ENCODE peak calls at places on chromosomes 6 and 20, in ten cellular contexts. L, G, R, W, B, Q, D, Z, H and O are unnamed samples.

GRCh38 chr6:166618866-166619761 is 7.9 kb downstream of the RPS6KA2 start:
- DNase-seq in W (no peak), R (peak), Q (no peak), L (no peak), G (no peak), H (no peak), Z (no peak), D (no peak), B (no peak), O (no peak)

GRCh38 chr6:16712931-16713484 is 48.3 kb downstream of the ATXN1 start:
- DNase-seq in D (peak), H (peak), B (no peak), Q (peak), G (no peak), R (peak), Z (peak), L (peak), W (no peak), O (no peak)

GRCh38 chr20:10454135-10454750 is 19.1 kb downstream of the SLX4IP start:
- DNase-seq in R (no peak), W (no peak), D (no peak), Z (no peak), Q (no peak), L (no peak), H (no peak), G (no peak), B (no peak), O (no peak)

GRCh38 chr6:141848029-141848890 is 284.5 kb upstream of the GJE1 start:
- DNase-seq in Z (no peak), W (no peak), Q (no peak), G (no peak), D (peak), H (no peak), R (no peak), L (no peak), B (no peak), O (no peak)

GRCh38 chr6:112468359-112468758 is 121.2 kb downstream of the RFPL4B start:
- DNase-seq in D (no peak), B (peak), Q (no peak), L (no peak), H (no peak), W (no peak), Z (no peak), R (no peak), G (no peak), O (no peak)

GRCh38 chr6:163837681-163838431 is 423.3 kb downstream of the QKI start:
- DNase-seq in Q (no peak), R (peak), B (no peak), G (no peak), D (no peak), H (no peak), L (no peak), Z (no peak), W (no peak), O (no peak)

GRCh38 chr20:62303327-62304226 is 780 bp downstream of the ADRM1 start:
- DNase-seq in R (no peak), L (peak), B (no peak), H (peak), Z (peak), W (no peak), D (peak), G (no peak), Q (no peak), O (no peak)

GRCh38 chr20:22101606-22102005 is 396.1 kb downstream of the PAX1 start:
- DNase-seq in L (no peak), Q (no peak), B (no peak), G (no peak), D (no peak), W (no peak), Z (no peak), R (no peak), H (no peak), O (no peak)

GRCh38 chr20:17619351-17620093 is 49.6 kb downstream of the DSTN start:
- DNase-seq in B (peak), G (no peak), R (no peak), Z (no peak), W (no peak), D (peak), L (peak), H (no peak), Q (no peak), O (no peak)

GRCh38 chr6:84581494-84582259 is 182.7 kb downstream of the TBX18 start:
- DNase-seq in H (no peak), W (no peak), Q (no peak), D (no peak), L (no peak), Z (no peak), G (no peak), R (peak), B (peak), O (no peak)

GRCh38 chr6:114290864-114291263 is 52.0 kb downstream of the HS3ST5 start:
- DNase-seq in B (no peak), R (no peak), Z (no peak), H (no peak), G (no peak), Q (no peak), L (no peak), D (no peak), W (no peak), O (no peak)

GRCh38 chr6:20024316-20024673 is 187.1 kb downstream of the ID4 start:
- DNase-seq in Q (no peak), Z (no peak), L (no peak), B (no peak), H (no peak), R (no peak), G (no peak), D (no peak), W (no peak), O (no peak)

GRCh38 chr20:4256886-4257285 is 241.5 kb upstream of the RNF24 start:
- DNase-seq in Q (no peak), D (no peak), H (no peak), G (no peak), B (no peak), R (no peak), L (no peak), Z (no peak), W (no peak), O (no peak)
- H3K27ac ChIP-seq in Q (no peak), D (no peak), H (no peak), G (no peak), B (no peak), R (no peak), L (no peak), Z (no peak), W (no peak), O (no peak)

GRCh38 chr20:50223321-50223995 is 32.8 kb downstream of the CEBPB start:
- DNase-seq in Q (no peak), L (no peak), B (no peak), R (no peak), W (no peak), G (no peak), D (no peak), Z (no peak), H (no peak), O (no peak)

GRCh38 chr20:50220894-50221266 is 30.2 kb downstream of the CEBPB start:
- DNase-seq in L (no peak), Q (no peak), H (no peak), R (no peak), D (no peak), W (no peak), B (no peak), G (no peak), Z (no peak), O (no peak)

GRCh38 chr20:50222568-50223320 is 32.1 kb downstream of the CEBPB start:
- DNase-seq in R (no peak), B (no peak), D (no peak), Z (no peak), Q (no peak), H (no peak), L (no peak), G (no peak), W (no peak), O (no peak)

GRCh38 chr20:50220093-50220893 is 29.7 kb downstream of the CEBPB start:
- DNase-seq in G (no peak), D (no peak), H (no peak), Z (no peak), Q (no peak), B (no peak), W (no peak), L (no peak), R (no peak), O (no peak)

GRCh38 chr20:50221501-50222323 is 31.1 kb downstream of the CEBPB start:
- DNase-seq in L (no peak), D (peak), Z (no peak), H (no peak), W (no peak), G (no peak), R (peak), Q (no peak), B (no peak), O (no peak)
- H3K4me3 ChIP-seq in L (no peak), D (no peak), Z (no peak), H (no peak), W (no peak), G (no peak), R (no peak), Q (no peak), B (no peak), O (no peak)

DNA sequence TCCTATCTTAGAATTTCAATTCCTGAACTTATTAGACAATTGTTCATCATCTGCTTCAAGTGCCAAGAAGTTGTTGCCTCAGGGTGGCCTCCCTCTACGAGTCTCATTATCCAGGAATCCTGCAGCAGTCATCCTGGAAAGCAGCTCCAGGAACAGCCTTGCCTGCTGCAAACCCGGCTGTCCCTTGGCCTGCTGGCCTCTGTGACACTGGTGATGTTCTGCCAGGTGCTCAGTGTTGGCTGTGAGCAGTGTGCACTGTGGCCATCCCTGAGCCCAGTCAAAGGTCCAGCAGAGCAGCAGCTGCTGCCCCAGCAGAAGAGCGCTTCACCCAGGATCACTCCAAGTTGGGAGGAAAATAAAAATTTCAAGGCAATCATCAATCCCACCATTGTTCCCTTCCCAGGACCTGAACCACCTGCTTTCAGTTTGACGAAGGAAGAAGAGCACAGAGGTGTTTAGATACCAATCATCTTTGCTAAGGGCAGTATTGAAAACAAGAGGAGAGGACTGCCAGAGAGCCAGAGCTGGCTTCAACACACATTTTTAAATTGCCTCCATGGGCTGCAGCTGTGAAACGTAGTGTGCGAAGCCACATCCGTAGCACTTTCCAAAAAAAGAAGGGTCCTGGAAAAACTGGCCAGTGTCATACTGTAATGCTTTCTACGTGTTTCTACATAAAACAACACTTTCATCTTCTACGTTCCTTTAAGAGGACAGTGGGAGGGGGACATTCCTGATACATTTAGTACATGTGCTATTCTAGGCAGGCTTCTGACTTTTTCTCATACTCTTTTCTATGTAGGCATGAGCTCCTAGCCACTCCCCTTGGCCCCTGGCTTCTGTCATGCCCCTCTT is 7.2 kb upstream of the FAM50B start:
- DNase-seq in G (no peak), Q (no peak), H (no peak), B (peak), Z (no peak), L (peak), W (no peak), R (peak), D (no peak), O (peak)
- H3K27ac ChIP-seq in G (no peak), Q (no peak), H (no peak), B (no peak), Z (peak), L (peak), W (no peak), R (peak), D (no peak), O (peak)

GRCh38 chr6:42907336-42907735 is 8.5 kb upstream of the PTCRA start:
- DNase-seq in L (no peak), W (peak), R (no peak), H (no peak), G (peak), Z (peak), D (no peak), Q (no peak), B (no peak), O (no peak)

GRCh38 chr6:42915737-42916136 is at the start of gene PTCRA:
- DNase-seq in L (no peak), H (no peak), G (no peak), B (no peak), Q (no peak), Z (no peak), D (no peak), W (no peak), R (no peak), O (no peak)

GRCh38 chr6:42909835-42910234 is 6.0 kb upstream of the PTCRA start:
- DNase-seq in D (no peak), R (no peak), Z (no peak), G (no peak), W (no peak), H (no peak), B (no peak), Q (no peak), L (no peak), O (no peak)

GRCh38 chr6:42914546-42914945 is 1.3 kb upstream of the PTCRA start:
- DNase-seq in B (no peak), W (no peak), Q (no peak), H (no peak), L (no peak), Z (no peak), D (no peak), G (no peak), R (no peak), O (no peak)

GRCh38 chr6:42911171-42912021 is 4.5 kb upstream of the PTCRA start:
- DNase-seq in R (no peak), H (no peak), W (no peak), Q (no peak), G (peak), D (no peak), L (no peak), Z (no peak), B (no peak), O (no peak)
- H3K4me3 ChIP-seq in R (no peak), H (no peak), W (peak), Q (peak), G (peak), D (no peak), L (no peak), Z (peak), B (no peak), O (no peak)

DNA sequence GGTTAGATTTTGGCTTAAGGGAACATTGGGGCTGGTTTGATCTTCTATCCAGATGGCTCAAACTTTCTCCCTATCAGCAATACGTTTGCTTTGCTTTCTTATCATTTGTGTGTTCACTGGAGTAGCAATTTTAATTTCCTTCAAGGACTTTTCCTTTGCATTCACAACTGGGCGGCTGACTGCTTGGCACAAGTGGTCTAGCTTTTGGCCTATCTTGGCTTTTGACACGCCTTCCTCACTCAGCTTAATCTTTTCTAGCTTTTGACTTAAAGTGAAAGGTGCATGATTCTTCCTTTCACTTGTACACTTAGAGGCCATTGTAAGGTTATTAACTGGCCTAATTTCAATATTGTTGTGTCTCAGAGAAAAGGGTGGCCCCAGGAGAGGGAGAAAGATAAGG is 254.9 kb downstream of the PLCB1 start:
- DNase-seq in R (no peak), Q (no peak), H (no peak), G (no peak), Z (no peak), B (no peak), W (no peak), D (peak), L (no peak), O (no peak)
- H3K27ac ChIP-seq in R (no peak), Q (no peak), H (no peak), G (peak), Z (no peak), B (no peak), W (no peak), D (peak), L (no peak), O (no peak)

GRCh38 chr6:150037526-150038201 is 12.3 kb upstream of the RAET1L start:
- DNase-seq in B (no peak), H (no peak), D (no peak), L (no peak), R (no peak), W (no peak), G (no peak), Z (no peak), Q (no peak), O (no peak)
- H3K4me3 ChIP-seq in B (no peak), H (no peak), D (no peak), L (no peak), R (no peak), W (peak), G (peak), Z (peak), Q (no peak), O (peak)

GRCh38 chr20:63567382-63568169 is 6.5 kb downstream of the HELZ2 start:
- DNase-seq in L (peak), G (no peak), Q (no peak), H (no peak), W (no peak), Z (no peak), R (no peak), B (no peak), D (peak), O (no peak)
- H3K27ac ChIP-seq in L (no peak), G (no peak), Q (no peak), H (no peak), W (no peak), Z (no peak), R (no peak), B (no peak), D (no peak), O (no peak)

DNA sequence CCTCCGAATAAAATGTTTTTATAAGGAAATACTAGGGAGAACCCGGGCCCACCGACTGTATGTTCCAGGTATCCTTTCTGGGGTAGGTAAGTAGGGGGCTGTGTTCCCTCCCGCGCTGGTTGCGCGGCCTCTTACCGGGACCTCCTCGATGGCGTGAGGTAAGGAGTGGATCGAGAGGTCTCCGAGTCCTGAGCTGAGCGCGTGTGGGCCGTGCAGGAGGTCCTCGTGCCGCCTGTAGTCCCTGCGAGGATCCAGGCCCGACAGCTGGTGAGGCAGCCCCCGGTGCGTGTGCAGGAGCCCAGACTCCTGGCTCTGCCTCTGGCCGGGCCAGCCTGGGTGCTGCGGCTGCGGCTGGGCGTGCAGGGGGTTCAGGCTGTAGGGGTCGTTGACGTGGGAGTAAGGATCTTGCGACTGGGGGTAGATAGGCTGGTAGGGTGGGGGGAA is 5.1 kb downstream of the TFAP2A start:
- DNase-seq in W (no peak), B (peak), L (no peak), R (no peak), Z (no peak), Q (no peak), H (no peak), G (no peak), D (no peak), O (no peak)
- H3K4me3 ChIP-seq in W (no peak), B (peak), L (no peak), R (no peak), Z (no peak), Q (peak), H (no peak), G (no peak), D (no peak), O (no peak)

GRCh38 chr6:42787018-42787611 is 5.3 kb downstream of the BICRAL start:
- DNase-seq in G (no peak), Z (no peak), L (no peak), R (no peak), D (no peak), H (no peak), W (no peak), B (no peak), Q (no peak), O (no peak)

GRCh38 chr6:42791706-42792320 is 10.0 kb downstream of the BICRAL start:
- DNase-seq in L (no peak), D (no peak), H (no peak), Q (no peak), Z (no peak), W (no peak), R (peak), B (no peak), G (no peak), O (no peak)

GRCh38 chr6:42788671-42789070 is 6.8 kb downstream of the BICRAL start:
- DNase-seq in B (no peak), L (no peak), Q (no peak), D (no peak), W (no peak), Z (no peak), H (no peak), R (no peak), G (no peak), O (no peak)

GRCh38 chr6:42786525-42786985 is 4.7 kb downstream of the BICRAL start:
- DNase-seq in L (no peak), Z (no peak), H (no peak), Q (no peak), D (no peak), W (no peak), R (no peak), B (no peak), G (no peak), O (peak)

DNA sequence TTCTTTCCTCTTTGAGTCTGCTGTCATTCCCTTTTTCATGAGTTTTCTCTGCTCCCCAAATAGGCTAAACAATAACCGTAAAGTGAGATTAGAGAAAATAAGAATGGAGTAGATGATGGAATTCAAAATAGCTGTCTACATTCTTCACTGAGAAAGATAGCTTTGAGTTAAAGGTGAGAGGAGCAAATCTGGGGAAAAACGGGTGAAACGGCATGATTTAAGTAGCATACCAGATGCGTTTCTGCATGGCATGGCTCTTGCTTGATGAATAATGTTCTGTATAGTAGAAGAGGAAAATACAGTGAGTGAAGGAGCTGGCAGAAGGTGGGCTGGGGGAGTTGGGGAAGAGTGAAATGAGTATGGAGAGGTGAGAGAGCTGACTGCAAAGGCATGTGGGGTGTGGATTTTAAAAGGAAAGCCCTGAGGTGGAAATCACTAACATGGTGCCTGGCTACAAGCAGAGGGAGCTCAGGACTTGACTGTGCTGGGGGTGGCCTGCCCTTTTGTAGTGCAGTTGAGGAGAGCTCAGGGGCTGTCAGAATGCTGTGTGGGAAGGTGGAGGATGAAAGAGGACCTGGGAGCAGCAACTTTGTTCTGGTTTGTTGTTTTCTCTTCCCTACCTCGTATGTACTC is 8.8 kb downstream of the BICRAL start:
- DNase-seq in W (no peak), Z (no peak), R (no peak), B (no peak), Q (no peak), G (no peak), D (no peak), H (no peak), L (no peak), O (no peak)
- H3K27ac ChIP-seq in W (no peak), Z (peak), R (peak), B (no peak), Q (peak), G (no peak), D (peak), H (no peak), L (peak), O (peak)

GRCh38 chr6:144364208-144364718 is 79.1 kb downstream of the UTRN start:
- DNase-seq in Z (no peak), H (no peak), B (no peak), R (no peak), W (no peak), D (no peak), L (no peak), G (no peak), Q (no peak), O (no peak)
- H3K4me3 ChIP-seq in Z (no peak), H (no peak), B (no peak), R (no peak), W (no peak), D (no peak), L (no peak), G (no peak), Q (no peak), O (no peak)